ENCODE peak calls at places on chromosomes 2 and 18, in ten cellular contexts. One of them, this sample, is unnamed.

GRCh38 chr2:63569740-63570139 is 18.5 kb downstream of the WDPCP start:
- DNase-seq in right cardiac atrium: no peak
- DNase-seq in EH: no peak
- DNase-seq in fibroblast of mammary gland: no peak
- DNase-seq in AG04449: no peak
- DNase-seq in sciatic nerve: no peak
- DNase-seq in OCI-LY7: no peak
- DNase-seq in AG08396: no peak
- DNase-seq in fibroblast of the aortic adventitia: no peak
- DNase-seq in foreskin fibroblast: no peak
- DNase-seq in this sample: no peak

GRCh38 chr2:104118889-104119288 is 735.0 kb upstream of the POU3F3 start:
- DNase-seq in right cardiac atrium: no peak
- DNase-seq in EH: no peak
- DNase-seq in fibroblast of mammary gland: no peak
- DNase-seq in AG04449: no peak
- DNase-seq in sciatic nerve: no peak
- DNase-seq in OCI-LY7: no peak
- DNase-seq in AG08396: no peak
- DNase-seq in fibroblast of the aortic adventitia: no peak
- DNase-seq in foreskin fibroblast: no peak
- DNase-seq in this sample: no peak

GRCh38 chr18:79680100-79680879 is 687 bp downstream of the CTDP1 start:
- DNase-seq in right cardiac atrium: no peak
- DNase-seq in EH: peak; percentile 58
- DNase-seq in fibroblast of mammary gland: peak; percentile 62
- DNase-seq in AG04449: no peak
- DNase-seq in sciatic nerve: no peak
- DNase-seq in OCI-LY7: peak; percentile 4
- DNase-seq in AG08396: peak; percentile 76
- DNase-seq in fibroblast of the aortic adventitia: peak; percentile 45
- DNase-seq in foreskin fibroblast: peak; percentile 39
- DNase-seq in this sample: peak; percentile 46

GRCh38 chr18:27136208-27136535 is 48.9 kb downstream of the CHST9 start:
- DNase-seq in right cardiac atrium: no peak
- DNase-seq in EH: no peak
- DNase-seq in fibroblast of mammary gland: no peak
- DNase-seq in AG04449: no peak
- DNase-seq in sciatic nerve: no peak
- DNase-seq in OCI-LY7: no peak
- DNase-seq in AG08396: no peak
- DNase-seq in fibroblast of the aortic adventitia: no peak
- DNase-seq in foreskin fibroblast: no peak
- DNase-seq in this sample: peak; percentile 28

GRCh38 chr2:224780814-224781213 is 64.6 kb upstream of the CCDC195 start:
- DNase-seq in right cardiac atrium: no peak
- DNase-seq in EH: no peak
- DNase-seq in fibroblast of mammary gland: no peak
- DNase-seq in AG04449: no peak
- DNase-seq in sciatic nerve: no peak
- DNase-seq in OCI-LY7: no peak
- DNase-seq in AG08396: no peak
- DNase-seq in fibroblast of the aortic adventitia: no peak
- DNase-seq in foreskin fibroblast: no peak
- DNase-seq in this sample: no peak

GRCh38 chr2:236343400-236344161 is 79.4 kb upstream of the ASB18 start:
- DNase-seq in right cardiac atrium: no peak
- DNase-seq in EH: peak; percentile 75
- DNase-seq in fibroblast of mammary gland: peak; percentile 75
- DNase-seq in AG04449: peak; percentile 38
- DNase-seq in sciatic nerve: no peak
- DNase-seq in OCI-LY7: peak; percentile 78
- DNase-seq in AG08396: peak; percentile 73
- DNase-seq in fibroblast of the aortic adventitia: peak; percentile 86
- DNase-seq in foreskin fibroblast: peak; percentile 50
- DNase-seq in this sample: peak; percentile 52

GRCh38 chr2:42954227-42954962 is 162.0 kb upstream of the HAAO start:
- DNase-seq in right cardiac atrium: no peak
- DNase-seq in EH: peak; percentile 88
- DNase-seq in fibroblast of mammary gland: peak; percentile 71
- DNase-seq in AG04449: no peak
- DNase-seq in sciatic nerve: no peak
- DNase-seq in OCI-LY7: no peak
- DNase-seq in AG08396: no peak
- DNase-seq in fibroblast of the aortic adventitia: peak; percentile 81
- DNase-seq in foreskin fibroblast: no peak
- DNase-seq in this sample: peak; percentile 14

GRCh38 chr18:57444301-57444759 is 9.2 kb downstream of the ONECUT2 start:
- DNase-seq in right cardiac atrium: no peak
- DNase-seq in EH: no peak
- DNase-seq in fibroblast of mammary gland: no peak
- DNase-seq in AG04449: no peak
- DNase-seq in sciatic nerve: no peak
- DNase-seq in OCI-LY7: no peak
- DNase-seq in AG08396: no peak
- DNase-seq in fibroblast of the aortic adventitia: no peak
- DNase-seq in foreskin fibroblast: no peak
- DNase-seq in this sample: no peak

GRCh38 chr18:79326413-79327198 is 69.1 kb upstream of the NFATC1 start:
- DNase-seq in right cardiac atrium: no peak
- DNase-seq in EH: peak; percentile 40
- DNase-seq in fibroblast of mammary gland: no peak
- DNase-seq in AG04449: peak; percentile 12
- DNase-seq in sciatic nerve: no peak
- DNase-seq in OCI-LY7: no peak
- DNase-seq in AG08396: no peak
- DNase-seq in fibroblast of the aortic adventitia: no peak
- DNase-seq in foreskin fibroblast: peak; percentile 40
- DNase-seq in this sample: no peak

GRCh38 chr18:21740474-21740723 is 193 bp upstream of the MIB1 start:
- DNase-seq in right cardiac atrium: peak; percentile 99
- DNase-seq in EH: peak; percentile 97
- DNase-seq in fibroblast of mammary gland: peak; percentile 93
- DNase-seq in AG04449: peak; percentile 68
- DNase-seq in sciatic nerve: no peak
- DNase-seq in OCI-LY7: peak; percentile 98
- DNase-seq in AG08396: peak; percentile 97
- DNase-seq in fibroblast of the aortic adventitia: no peak
- DNase-seq in foreskin fibroblast: peak; percentile 95
- DNase-seq in this sample: peak; percentile 96

This sample was measured in LoVo.